ENCODE peak calls at places on chromosome 12, in nine cellular contexts. One of them, this sample, is unnamed.

GRCh38 chr12:3632256-3633240 is 120.4 kb downstream of the CRACR2A start:
- DNase-seq in gastrocnemius medialis: no peak
- DNase-seq in Panc1: no peak
- DNase-seq in astrocyte: no peak
- DNase-seq in neuronal stem cell: no peak
- DNase-seq in hepatocyte: no peak
- DNase-seq in CD4-positive, alpha-beta memory T cell: no peak
- DNase-seq in mammary epithelial cell: no peak
- DNase-seq in trophoblast cell: no peak
- DNase-seq in this sample: no peak

GRCh38 chr12:94761559-94761958 is 111.2 kb upstream of the TMCC3 start:
- DNase-seq in gastrocnemius medialis: no peak
- DNase-seq in Panc1: peak; percentile 79
- DNase-seq in astrocyte: peak; percentile 90
- DNase-seq in neuronal stem cell: no peak
- DNase-seq in hepatocyte: no peak
- DNase-seq in CD4-positive, alpha-beta memory T cell: no peak
- DNase-seq in mammary epithelial cell: peak; percentile 94
- DNase-seq in trophoblast cell: peak; percentile 89
- DNase-seq in this sample: no peak

GRCh38 chr12:114636723-114637480 is 47.1 kb downstream of the TBX3 start:
- DNase-seq in gastrocnemius medialis: no peak
- DNase-seq in Panc1: no peak
- DNase-seq in astrocyte: no peak
- DNase-seq in neuronal stem cell: no peak
- DNase-seq in hepatocyte: peak; percentile 22
- DNase-seq in CD4-positive, alpha-beta memory T cell: no peak
- DNase-seq in mammary epithelial cell: peak; percentile 56
- DNase-seq in trophoblast cell: no peak
- DNase-seq in this sample: no peak

GRCh38 chr12:27785882-27786570 is 6.0 kb upstream of the MANSC4 start:
- DNase-seq in gastrocnemius medialis: no peak
- DNase-seq in Panc1: peak; percentile 68
- DNase-seq in astrocyte: peak; percentile 75
- DNase-seq in neuronal stem cell: no peak
- DNase-seq in hepatocyte: no peak
- DNase-seq in CD4-positive, alpha-beta memory T cell: no peak
- DNase-seq in mammary epithelial cell: peak; percentile 83
- DNase-seq in trophoblast cell: peak; percentile 55
- DNase-seq in this sample: no peak

GRCh38 chr12:84982888-84983287 is 53.2 kb downstream of the TSPAN19 start:
- DNase-seq in gastrocnemius medialis: no peak
- DNase-seq in Panc1: no peak
- DNase-seq in astrocyte: no peak
- DNase-seq in neuronal stem cell: no peak
- DNase-seq in hepatocyte: no peak
- DNase-seq in CD4-positive, alpha-beta memory T cell: no peak
- DNase-seq in mammary epithelial cell: no peak
- DNase-seq in trophoblast cell: no peak
- DNase-seq in this sample: no peak

GRCh38 chr12:98838282-98838681 is 193.2 kb downstream of the APAF1 start:
- DNase-seq in gastrocnemius medialis: no peak
- DNase-seq in Panc1: no peak
- DNase-seq in astrocyte: peak; percentile 6
- DNase-seq in neuronal stem cell: no peak
- DNase-seq in hepatocyte: no peak
- DNase-seq in CD4-positive, alpha-beta memory T cell: no peak
- DNase-seq in mammary epithelial cell: no peak
- DNase-seq in trophoblast cell: peak; percentile 7
- DNase-seq in this sample: no peak

GRCh38 chr12:123705935-123706334 is 6.2 kb upstream of the ATP6V0A2 start:
- DNase-seq in gastrocnemius medialis: no peak
- DNase-seq in Panc1: no peak
- DNase-seq in astrocyte: no peak
- DNase-seq in neuronal stem cell: no peak
- DNase-seq in hepatocyte: no peak
- DNase-seq in CD4-positive, alpha-beta memory T cell: no peak
- DNase-seq in mammary epithelial cell: no peak
- DNase-seq in trophoblast cell: no peak
- DNase-seq in this sample: no peak

GRCh38 chr12:6113691-6114475 is 10.6 kb downstream of the VWF start:
- DNase-seq in gastrocnemius medialis: no peak
- DNase-seq in Panc1: no peak
- DNase-seq in astrocyte: no peak
- DNase-seq in neuronal stem cell: no peak
- DNase-seq in hepatocyte: no peak
- DNase-seq in CD4-positive, alpha-beta memory T cell: no peak
- DNase-seq in mammary epithelial cell: no peak
- DNase-seq in trophoblast cell: no peak
- DNase-seq in this sample: no peak

GRCh38 chr12:59660921-59661597 is 65.2 kb downstream of the SLC16A7 start:
- DNase-seq in gastrocnemius medialis: no peak
- DNase-seq in Panc1: no peak
- DNase-seq in astrocyte: peak; percentile 54
- DNase-seq in neuronal stem cell: no peak
- DNase-seq in hepatocyte: no peak
- DNase-seq in CD4-positive, alpha-beta memory T cell: no peak
- DNase-seq in mammary epithelial cell: no peak
- DNase-seq in trophoblast cell: no peak
- DNase-seq in this sample: no peak

GRCh38 chr12:76033116-76034001 is 1.8 kb upstream of the PHLDA1 start:
- DNase-seq in gastrocnemius medialis: no peak
- DNase-seq in Panc1: no peak
- DNase-seq in astrocyte: peak; percentile 50
- DNase-seq in neuronal stem cell: no peak
- DNase-seq in hepatocyte: peak; percentile 3
- DNase-seq in CD4-positive, alpha-beta memory T cell: no peak
- DNase-seq in mammary epithelial cell: peak; percentile 20
- DNase-seq in trophoblast cell: no peak
- DNase-seq in this sample: no peak

DNA sequence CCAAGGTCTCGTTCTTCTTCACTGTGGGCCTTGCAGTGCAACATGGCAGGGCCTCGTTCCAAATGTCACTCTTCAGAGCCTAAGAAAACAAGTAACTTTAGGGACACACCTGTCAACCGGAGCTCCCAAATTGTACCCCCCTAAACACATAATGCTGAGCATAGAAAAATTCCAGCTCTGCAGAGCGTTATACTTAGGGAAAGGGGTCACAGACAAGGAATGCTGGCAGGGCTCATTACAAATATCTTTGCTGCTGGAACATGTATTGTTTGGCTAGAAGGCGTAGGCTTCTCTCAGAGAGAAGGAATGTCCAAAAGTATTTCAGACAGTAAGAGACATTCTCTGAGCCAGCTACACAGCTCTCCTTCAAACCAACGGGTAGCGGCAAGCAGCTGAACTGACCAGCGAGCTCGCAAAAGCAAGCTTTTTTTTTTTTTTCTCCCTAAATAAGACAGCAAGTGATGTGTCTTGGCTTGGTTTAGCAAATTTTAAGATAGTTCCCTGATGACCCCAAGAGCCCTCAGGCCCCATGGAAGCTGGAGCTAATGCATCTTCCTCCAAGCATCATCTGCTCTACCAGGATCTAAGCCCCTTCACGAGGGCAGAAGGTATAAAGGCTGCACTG is 24.5 kb downstream of the SSH1 start:
- DNase-seq in gastrocnemius medialis: no peak
- DNase-seq in Panc1: no peak
- DNase-seq in astrocyte: peak; percentile 97
- DNase-seq in neuronal stem cell: no peak
- DNase-seq in hepatocyte: no peak
- DNase-seq in CD4-positive, alpha-beta memory T cell: no peak
- DNase-seq in mammary epithelial cell: peak; percentile 69
- DNase-seq in trophoblast cell: peak; percentile 49
- DNase-seq in this sample: no peak
- H3K4me1 ChIP-seq in gastrocnemius medialis: peaks cover 66% of the 10 kb centered on the region
- H3K4me1 ChIP-seq in Panc1: peaks cover 63% of the 10 kb centered on the region
- H3K4me1 ChIP-seq in astrocyte: peaks cover 68% of the 10 kb centered on the region
- H3K4me1 ChIP-seq in neuronal stem cell: peaks cover 5% of the 10 kb centered on the region
- H3K4me1 ChIP-seq in hepatocyte: peaks cover 18% of the 10 kb centered on the region
- H3K4me1 ChIP-seq in CD4-positive, alpha-beta memory T cell: peaks cover 11% of the 10 kb centered on the region
- H3K4me1 ChIP-seq in mammary epithelial cell: peaks cover 52% of the 10 kb centered on the region
- H3K4me1 ChIP-seq in trophoblast cell: peaks cover 31% of the 10 kb centered on the region
- H3K4me1 ChIP-seq in this sample: peaks cover 52% of the 10 kb centered on the region

GRCh38 chr12:106138646-106139421 is at the start of gene NUAK1:
- DNase-seq in gastrocnemius medialis: peak; percentile 53
- DNase-seq in Panc1: no peak
- DNase-seq in astrocyte: peak; percentile 69
- DNase-seq in neuronal stem cell: peak; percentile 88
- DNase-seq in hepatocyte: peak; percentile 86
- DNase-seq in CD4-positive, alpha-beta memory T cell: peak; percentile 4
- DNase-seq in mammary epithelial cell: peak; percentile 50
- DNase-seq in trophoblast cell: no peak
- DNase-seq in this sample: peak; percentile 83

GRCh38 chr12:106141003-106141402 is 2.2 kb upstream of the NUAK1 start:
- DNase-seq in gastrocnemius medialis: no peak
- DNase-seq in Panc1: no peak
- DNase-seq in astrocyte: no peak
- DNase-seq in neuronal stem cell: no peak
- DNase-seq in hepatocyte: no peak
- DNase-seq in CD4-positive, alpha-beta memory T cell: no peak
- DNase-seq in mammary epithelial cell: no peak
- DNase-seq in trophoblast cell: no peak
- DNase-seq in this sample: no peak

GRCh38 chr12:106139422-106140141 is 828 bp upstream of the NUAK1 start:
- DNase-seq in gastrocnemius medialis: peak; percentile 88
- DNase-seq in Panc1: no peak
- DNase-seq in astrocyte: peak; percentile 64
- DNase-seq in neuronal stem cell: peak; percentile 79
- DNase-seq in hepatocyte: peak; percentile 90
- DNase-seq in CD4-positive, alpha-beta memory T cell: no peak
- DNase-seq in mammary epithelial cell: peak; percentile 66
- DNase-seq in trophoblast cell: peak; percentile 24
- DNase-seq in this sample: peak; percentile 87

GRCh38 chr12:106141452-106141851 is 2.7 kb upstream of the NUAK1 start:
- DNase-seq in gastrocnemius medialis: no peak
- DNase-seq in Panc1: no peak
- DNase-seq in astrocyte: no peak
- DNase-seq in neuronal stem cell: no peak
- DNase-seq in hepatocyte: no peak
- DNase-seq in CD4-positive, alpha-beta memory T cell: no peak
- DNase-seq in mammary epithelial cell: no peak
- DNase-seq in trophoblast cell: no peak
- DNase-seq in this sample: no peak

DNA sequence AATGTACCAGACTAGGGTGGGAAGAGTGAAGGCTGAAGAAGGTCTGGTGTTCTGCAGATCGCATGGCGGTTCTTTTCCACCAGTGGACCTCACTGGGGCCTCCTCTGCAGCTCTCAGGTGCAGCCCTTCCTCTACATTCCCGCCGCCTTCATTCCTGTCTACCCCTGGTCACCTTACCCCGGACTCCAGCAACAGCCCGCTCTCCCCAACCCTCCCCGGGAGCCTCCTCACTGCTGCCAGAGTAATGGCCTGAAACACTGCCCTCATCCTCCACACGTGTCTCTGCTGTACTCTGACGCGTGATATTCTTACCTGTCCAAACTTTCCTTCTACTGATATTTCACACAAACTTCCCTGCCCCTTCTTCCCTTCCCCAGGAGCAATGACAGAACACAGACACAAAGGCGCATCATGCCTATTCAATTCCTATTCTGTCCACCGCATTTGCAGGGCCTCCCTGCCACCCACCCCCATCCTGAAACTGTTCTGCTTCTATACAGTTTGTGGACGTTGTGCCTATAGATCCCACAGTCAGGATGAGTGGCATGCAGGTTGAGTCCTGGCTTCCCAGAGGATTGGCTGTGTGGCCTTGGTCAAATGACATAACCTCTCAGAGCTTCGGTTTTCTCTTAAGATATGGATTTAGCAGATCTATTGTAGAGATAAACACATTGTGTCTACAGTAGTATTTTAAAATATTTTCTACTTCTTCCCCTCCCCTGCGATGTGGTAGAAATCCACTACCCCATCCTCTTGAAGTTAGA is 1.7 kb upstream of the NUAK1 start:
- DNase-seq in gastrocnemius medialis: peak; percentile 39
- DNase-seq in Panc1: no peak
- DNase-seq in astrocyte: no peak
- DNase-seq in neuronal stem cell: no peak
- DNase-seq in hepatocyte: peak; percentile 19
- DNase-seq in CD4-positive, alpha-beta memory T cell: no peak
- DNase-seq in mammary epithelial cell: no peak
- DNase-seq in trophoblast cell: no peak
- DNase-seq in this sample: no peak
- H3K4me1 ChIP-seq in gastrocnemius medialis: peaks cover 54% of the 10 kb centered on the region
- H3K4me1 ChIP-seq in Panc1: peaks cover 50% of the 10 kb centered on the region
- H3K4me1 ChIP-seq in astrocyte: peaks cover 38% of the 10 kb centered on the region
- H3K4me1 ChIP-seq in neuronal stem cell: peaks cover 20% of the 10 kb centered on the region
- H3K4me1 ChIP-seq in hepatocyte: peaks cover 25% of the 10 kb centered on the region
- H3K4me1 ChIP-seq in CD4-positive, alpha-beta memory T cell: no peaks in the 10 kb centered on the region
- H3K4me1 ChIP-seq in mammary epithelial cell: peaks cover 29% of the 10 kb centered on the region
- H3K4me1 ChIP-seq in trophoblast cell: peaks cover 2% of the 10 kb centered on the region
- H3K4me1 ChIP-seq in this sample: peaks cover 56% of the 10 kb centered on the region

GRCh38 chr12:2287589-2287988 is 234.8 kb downstream of the CACNA1C start:
- DNase-seq in gastrocnemius medialis: no peak
- DNase-seq in Panc1: no peak
- DNase-seq in astrocyte: no peak
- DNase-seq in neuronal stem cell: no peak
- DNase-seq in hepatocyte: no peak
- DNase-seq in CD4-positive, alpha-beta memory T cell: no peak
- DNase-seq in mammary epithelial cell: no peak
- DNase-seq in trophoblast cell: no peak
- DNase-seq in this sample: no peak
- H3K4me1 ChIP-seq in gastrocnemius medialis: peaks cover 12% of the 10 kb centered on the region
- H3K4me1 ChIP-seq in Panc1: no peaks in the 10 kb centered on the region
- H3K4me1 ChIP-seq in astrocyte: peaks cover 26% of the 10 kb centered on the region
- H3K4me1 ChIP-seq in neuronal stem cell: no peaks in the 10 kb centered on the region
- H3K4me1 ChIP-seq in hepatocyte: peaks cover 60% of the 10 kb centered on the region
- H3K4me1 ChIP-seq in CD4-positive, alpha-beta memory T cell: no peaks in the 10 kb centered on the region
- H3K4me1 ChIP-seq in mammary epithelial cell: peaks cover 9% of the 10 kb centered on the region
- H3K4me1 ChIP-seq in trophoblast cell: peaks cover 42% of the 10 kb centered on the region
- H3K4me1 ChIP-seq in this sample: peaks cover 46% of the 10 kb centered on the region

GRCh38 chr12:121626853-121627623 is 708 bp downstream of the ORAI1 start:
- DNase-seq in gastrocnemius medialis: peak; percentile 54
- DNase-seq in Panc1: no peak
- DNase-seq in astrocyte: peak; percentile 54
- DNase-seq in neuronal stem cell: peak; percentile 48
- DNase-seq in hepatocyte: peak; percentile 78
- DNase-seq in CD4-positive, alpha-beta memory T cell: peak; percentile 78
- DNase-seq in mammary epithelial cell: peak; percentile 70
- DNase-seq in trophoblast cell: peak; percentile 73
- DNase-seq in this sample: peak; percentile 83

GRCh38 chr12:121628536-121628935 is 2.2 kb downstream of the ORAI1 start:
- DNase-seq in gastrocnemius medialis: no peak
- DNase-seq in Panc1: no peak
- DNase-seq in astrocyte: no peak
- DNase-seq in neuronal stem cell: no peak
- DNase-seq in hepatocyte: no peak
- DNase-seq in CD4-positive, alpha-beta memory T cell: no peak
- DNase-seq in mammary epithelial cell: no peak
- DNase-seq in trophoblast cell: no peak
- DNase-seq in this sample: no peak

GRCh38 chr12:121626087-121626852 is at the start of gene ORAI1:
- DNase-seq in gastrocnemius medialis: peak; percentile 96
- DNase-seq in Panc1: no peak
- DNase-seq in astrocyte: peak; percentile 78
- DNase-seq in neuronal stem cell: peak; percentile 97
- DNase-seq in hepatocyte: peak; percentile 99
- DNase-seq in CD4-positive, alpha-beta memory T cell: peak; percentile 96
- DNase-seq in mammary epithelial cell: peak; percentile 87
- DNase-seq in trophoblast cell: peak; percentile 94
- DNase-seq in this sample: peak; percentile 98

GRCh38 chr12:121630791-121631190 is 4.5 kb downstream of the ORAI1 start:
- DNase-seq in gastrocnemius medialis: no peak
- DNase-seq in Panc1: no peak
- DNase-seq in astrocyte: no peak
- DNase-seq in neuronal stem cell: no peak
- DNase-seq in hepatocyte: no peak
- DNase-seq in CD4-positive, alpha-beta memory T cell: no peak
- DNase-seq in mammary epithelial cell: no peak
- DNase-seq in trophoblast cell: no peak
- DNase-seq in this sample: no peak

GRCh38 chr12:121628037-121628436 is 1.7 kb downstream of the ORAI1 start:
- DNase-seq in gastrocnemius medialis: no peak
- DNase-seq in Panc1: no peak
- DNase-seq in astrocyte: no peak
- DNase-seq in neuronal stem cell: no peak
- DNase-seq in hepatocyte: peak; percentile 74
- DNase-seq in CD4-positive, alpha-beta memory T cell: no peak
- DNase-seq in mammary epithelial cell: no peak
- DNase-seq in trophoblast cell: no peak
- DNase-seq in this sample: no peak
- H3K4me1 ChIP-seq in gastrocnemius medialis: peaks cover 69% of the 10 kb centered on the region
- H3K4me1 ChIP-seq in Panc1: peaks cover 35% of the 10 kb centered on the region
- H3K4me1 ChIP-seq in astrocyte: peaks cover 24% of the 10 kb centered on the region
- H3K4me1 ChIP-seq in neuronal stem cell: peaks cover 14% of the 10 kb centered on the region
- H3K4me1 ChIP-seq in hepatocyte: peaks cover 34% of the 10 kb centered on the region
- H3K4me1 ChIP-seq in CD4-positive, alpha-beta memory T cell: peaks cover 64% of the 10 kb centered on the region
- H3K4me1 ChIP-seq in mammary epithelial cell: peaks cover 21% of the 10 kb centered on the region
- H3K4me1 ChIP-seq in trophoblast cell: peaks cover 23% of the 10 kb centered on the region
- H3K4me1 ChIP-seq in this sample: peaks cover 68% of the 10 kb centered on the region